ENCODE peak calls at places on chromosomes 13 and 19, in four cellular contexts. Y is brain microvascular endothelial cell; K is CD8-positive, alpha-beta T cell; L is heart left ventricle. T is an unnamed sample.

GRCh38 chr13:84096221-84096620 is 213.9 kb upstream of the SLITRK1 start:
- DNase-seq in Y (peak; percentile 1), K (no peak), L (no peak), T (no peak)

GRCh38 chr19:48842744-48843162 is 6.5 kb upstream of the HSD17B14 start:
- DNase-seq in Y (peak; percentile 34), K (peak; percentile 62), L (peak; percentile 37), T (no peak)

GRCh38 chr19:2331601-2332246 is 3.2 kb downstream of the SPPL2B start:
- DNase-seq in Y (no peak), K (no peak), L (no peak), T (no peak)

GRCh38 chr13:96958286-96958891 is 35.9 kb downstream of the OXGR1 start:
- DNase-seq in Y (peak; percentile 40), K (no peak), L (no peak), T (peak; percentile 9)

GRCh38 chr19:10271543-10272086 is 695 bp downstream of the ICAM1 start:
- DNase-seq in Y (no peak), K (peak; percentile 35), L (no peak), T (no peak)

GRCh38 chr19:39448271-39448670 is 2.9 kb downstream of the SUPT5H start:
- DNase-seq in Y (peak; percentile 54), K (no peak), L (no peak), T (no peak)

GRCh38 chr19:4730740-4731171 is 7.1 kb upstream of the DPP9 start:
- DNase-seq in Y (no peak), K (peak; percentile 65), L (no peak), T (no peak)

GRCh38 chr13:26658491-26658890 is 101.0 kb downstream of the WASF3 start:
- DNase-seq in Y (no peak), K (no peak), L (no peak), T (no peak)

GRCh38 chr19:374183-374885 is 29.7 kb upstream of the MIER2 start:
- DNase-seq in Y (no peak), K (no peak), L (no peak), T (no peak)

GRCh38 chr19:1655131-1655981 is 2.9 kb upstream of the TCF3 start:
- DNase-seq in Y (no peak), K (no peak), L (no peak), T (no peak)

GRCh38 chr19:12825259-12826131 is 8.9 kb downstream of the RTBDN start:
- DNase-seq in Y (no peak), K (peak; percentile 20), L (no peak), T (no peak)
- H3K4me3 ChIP-seq in Y (no peak overlapping the region), K (no peak overlapping the region), L (no peak overlapping the region), T (no peak overlapping the region)

DNA sequence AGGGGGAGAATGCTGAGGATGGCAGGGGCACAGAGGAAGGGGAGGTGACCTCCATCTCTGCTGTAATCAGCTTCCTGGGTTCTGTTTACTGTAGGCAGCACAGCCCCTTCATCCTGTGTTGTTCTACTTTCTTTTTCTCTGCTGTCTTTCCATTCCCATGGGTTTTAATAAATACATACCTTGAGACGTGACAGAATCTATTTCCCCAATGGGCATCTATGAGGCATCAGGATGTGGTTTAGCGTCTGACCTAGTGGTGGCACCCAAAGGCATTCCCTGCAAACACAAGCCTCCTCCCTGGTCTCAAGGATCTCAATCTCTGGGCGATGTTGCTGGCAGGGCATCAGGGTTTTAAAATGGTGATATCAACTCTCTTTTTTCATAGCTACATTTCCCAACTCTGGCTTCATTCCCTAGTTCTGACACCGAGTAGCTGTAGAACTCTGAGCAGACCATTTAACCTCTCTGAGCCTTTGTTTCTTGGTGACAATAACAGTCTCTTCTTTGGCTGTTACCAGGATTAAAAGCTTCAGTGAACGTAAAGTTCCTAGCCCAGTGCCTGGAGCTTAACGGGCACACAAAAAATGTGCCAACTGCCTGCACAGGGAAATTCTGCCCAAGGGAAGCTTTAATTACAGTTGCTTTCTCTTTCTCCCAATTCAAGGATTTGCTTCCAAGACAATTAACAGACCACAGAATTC is 60.9 kb downstream of the ALOX5AP start:
- DNase-seq in Y (peak; percentile 43), K (no peak), L (no peak), T (peak; percentile 31)
- TF ChIP-seq CTCF in Y (no peak), K (no peak), L (no peak), T (no peak)

GRCh38 chr13:25648996-25649633 is 277.3 kb downstream of the ATP8A2 start:
- DNase-seq in Y (no peak), K (no peak), L (no peak), T (no peak)
- H3K36me3 ChIP-seq in Y (no peaks in the 10 kb centered on the region), K (no peaks in the 10 kb centered on the region), L (no peaks in the 10 kb centered on the region), T (no peaks in the 10 kb centered on the region)

GRCh38 chr13:20156711-20157110 is 4.1 kb downstream of the GJA3 start:
- DNase-seq in Y (no peak), K (no peak), L (no peak), T (no peak)
- H3K4me3 ChIP-seq in Y (no peak overlapping the region), K (no peak overlapping the region), L (no peak overlapping the region), T (no peak overlapping the region)

GRCh38 chr13:79792716-79793115 is 311.8 kb downstream of the NDFIP2 start:
- DNase-seq in Y (no peak), K (no peak), L (no peak), T (no peak)
- TF ChIP-seq CTCF in Y (no peak), K (no peak), L (no peak), T (no peak)

GRCh38 chr19:40763963-40764362 is 11.4 kb upstream of the MIA start:
- DNase-seq in Y (no peak), K (no peak), L (no peak), T (no peak)
- H3K36me3 ChIP-seq in Y (peaks cover 71% of the 10 kb centered on the region), K (peaks cover 62% of the 10 kb centered on the region), L (peaks cover 78% of the 10 kb centered on the region), T (peaks cover 5% of the 10 kb centered on the region)

GRCh38 chr19:6806488-6806887 is 34.0 kb downstream of the VAV1 start:
- DNase-seq in Y (no peak), K (no peak), L (no peak), T (no peak)

GRCh38 chr19:6803036-6803404 is 30.5 kb downstream of the VAV1 start:
- DNase-seq in Y (no peak), K (no peak), L (no peak), T (no peak)

GRCh38 chr19:6800991-6801396 is 28.5 kb downstream of the VAV1 start:
- DNase-seq in Y (peak; percentile 71), K (no peak), L (no peak), T (peak; percentile 81)

GRCh38 chr19:6802336-6803035 is 30.0 kb downstream of the VAV1 start:
- DNase-seq in Y (no peak), K (peak; percentile 79), L (peak; percentile 37), T (no peak)

GRCh38 chr19:6801397-6802086 is 29.0 kb downstream of the VAV1 start:
- DNase-seq in Y (no peak), K (peak; percentile 86), L (peak; percentile 78), T (no peak)
- H3K4me3 ChIP-seq in Y (no peak overlapping the region), K (peak overlapping the region; percentile 79), L (peak overlapping the region; percentile 22), T (peak overlapping the region; percentile 5)

DNA sequence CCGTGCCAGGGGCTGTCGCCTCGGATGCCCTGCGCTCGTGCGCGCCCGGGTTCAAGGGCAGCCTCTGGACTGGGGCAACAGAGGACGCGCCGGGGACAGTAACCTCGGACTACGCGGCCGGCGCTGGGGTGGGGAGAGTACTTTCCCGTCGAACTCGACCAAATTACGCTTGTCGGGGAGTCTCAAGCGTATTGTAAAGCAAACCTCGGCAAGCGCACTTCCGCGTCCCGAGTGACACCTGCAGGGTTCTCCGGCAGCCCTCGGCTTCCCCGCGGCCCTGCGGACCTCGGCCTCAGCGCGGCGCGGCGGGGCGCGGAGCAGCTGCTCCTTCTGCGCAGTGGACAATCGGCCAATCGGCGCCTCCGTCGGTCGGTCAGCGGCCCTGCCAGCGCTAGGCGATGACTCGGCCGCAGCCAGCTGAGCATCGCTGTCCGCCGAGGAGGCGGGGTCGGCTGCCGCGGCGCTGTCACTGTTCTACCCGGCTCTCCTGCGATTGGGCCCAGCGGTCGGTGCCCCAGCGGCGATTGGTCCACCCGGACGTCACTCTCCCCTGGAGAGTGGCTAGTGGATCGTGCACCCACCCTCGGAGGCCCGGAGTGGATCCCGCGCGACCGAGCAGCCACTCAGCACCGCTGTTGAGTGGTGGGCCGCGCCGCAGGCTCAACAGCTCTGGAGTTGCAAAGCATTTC is at the start of gene SLC46A3:
- DNase-seq in Y (peak; percentile 100), K (peak; percentile 98), L (peak; percentile 100), T (peak; percentile 86)
- TF ChIP-seq CTCF in Y (peak; percentile 3), K (no peak), L (no peak), T (no peak)

T was measured in kidney epithelial cell.